ENCODE peak calls at places on chromosome 10, in four cellular contexts. H, Z, P and Q are unnamed samples.

GRCh38 chr10:60732240-60733188 is 45.8 kb upstream of the CDK1 start:
- DNase-seq in H (peak), Z (peak), P (peak), Q (peak)

GRCh38 chr10:24706479-24707118 is 17.1 kb downstream of the ARHGAP21 start:
- DNase-seq in H (peak), Z (peak), P (peak), Q (peak)

GRCh38 chr10:37682617-37683016 is 174.8 kb downstream of the ZNF248 start:
- DNase-seq in H (no peak), Z (no peak), P (no peak), Q (no peak)

GRCh38 chr10:119655566-119656001 is 4.4 kb downstream of the BAG3 start:
- DNase-seq in H (peak), Z (peak), P (peak), Q (peak)

GRCh38 chr10:99532687-99533495 is at the start of gene NKX2-3:
- DNase-seq in H (peak), Z (no peak), P (no peak), Q (peak)

GRCh38 chr10:103859161-103860141 is 4.1 kb upstream of the SH3PXD2A start:
- DNase-seq in H (peak), Z (peak), P (no peak), Q (peak)

GRCh38 chr10:118807512-118808305 is 52.9 kb upstream of the CACUL1 start:
- DNase-seq in H (no peak), Z (no peak), P (peak), Q (no peak)

GRCh38 chr10:73296946-73297345 is 44.5 kb upstream of the MRPS16 start:
- DNase-seq in H (no peak), Z (no peak), P (no peak), Q (no peak)

GRCh38 chr10:8912108-8912507 is 857.6 kb downstream of the GATA3 start:
- DNase-seq in H (no peak), Z (no peak), P (no peak), Q (no peak)

GRCh38 chr10:77715081-77715480 is 77.5 kb upstream of the KCNMA1 start:
- DNase-seq in H (no peak), Z (no peak), P (no peak), Q (peak)

GRCh38 chr10:76309744-76310441 is 878.5 kb downstream of the LRMDA start:
- DNase-seq in H (no peak), Z (no peak), P (no peak), Q (no peak)

GRCh38 chr10:24385776-24386175 is 176.8 kb downstream of the KIAA1217 start:
- DNase-seq in H (peak), Z (peak), P (no peak), Q (no peak)

GRCh38 chr10:116056445-116057293 is 216.3 kb downstream of the GFRA1 start:
- DNase-seq in H (no peak), Z (no peak), P (no peak), Q (no peak)

GRCh38 chr10:129102906-129103693 is 363.9 kb upstream of the MGMT start:
- DNase-seq in H (no peak), Z (no peak), P (no peak), Q (no peak)

GRCh38 chr10:48224979-48225560 is 49.4 kb downstream of the FRMPD2 start:
- DNase-seq in H (peak), Z (no peak), P (no peak), Q (no peak)

GRCh38 chr10:76583711-76584161 is 1053.9 kb downstream of the KCNMA1 start:
- DNase-seq in H (no peak), Z (peak), P (peak), Q (peak)

GRCh38 chr10:130455791-130456190 is 319.6 kb downstream of the GLRX3 start:
- DNase-seq in H (peak), Z (no peak), P (no peak), Q (no peak)

GRCh38 chr10:75211007-75211735 is 575 bp downstream of the VDAC2 start:
- DNase-seq in H (peak), Z (peak), P (peak), Q (peak)

GRCh38 chr10:15542817-15543216 is 171.7 kb upstream of the FAM171A1 start:
- DNase-seq in H (no peak), Z (no peak), P (no peak), Q (no peak)

GRCh38 chr10:18611168-18611567 is 40.2 kb downstream of the NSUN6 start:
- DNase-seq in H (no peak), Z (no peak), P (no peak), Q (no peak)

GRCh38 chr10:93352638-93353383 is 129.3 kb downstream of the MYOF start:
- DNase-seq in H (no peak), Z (no peak), P (no peak), Q (peak)

GRCh38 chr10:70232155-70232858 is 922 bp downstream of the PPA1 start:
- DNase-seq in H (peak), Z (peak), P (peak), Q (peak)

GRCh38 chr10:29183304-29183918 is 105.5 kb upstream of the LYZL1 start:
- DNase-seq in H (no peak), Z (no peak), P (no peak), Q (no peak)

GRCh38 chr10:86169506-86170254 is 196.9 kb downstream of the GRID1 start:
- DNase-seq in H (no peak), Z (no peak), P (no peak), Q (no peak)

GRCh38 chr10:124995605-124996004 is 53.7 kb downstream of the ZRANB1 start:
- DNase-seq in H (peak), Z (no peak), P (no peak), Q (no peak)

GRCh38 chr10:124992462-124993344 is 50.8 kb downstream of the ZRANB1 start:
- DNase-seq in H (peak), Z (peak), P (no peak), Q (no peak)

GRCh38 chr10:124994573-124995473 is 52.9 kb downstream of the ZRANB1 start:
- DNase-seq in H (peak), Z (no peak), P (no peak), Q (no peak)

GRCh38 chr10:124993345-124993708 is 51.4 kb downstream of the ZRANB1 start:
- DNase-seq in H (no peak), Z (no peak), P (no peak), Q (no peak)

GRCh38 chr10:124993728-124994451 is 52.0 kb downstream of the ZRANB1 start:
- DNase-seq in H (peak), Z (no peak), P (no peak), Q (no peak)
- H3K27ac ChIP-seq in H (no peak), Z (no peak), P (no peak), Q (peak)

GRCh38 chr10:114121031-114121430 is 53.0 kb downstream of the CCDC186 start:
- DNase-seq in H (no peak), Z (no peak), P (no peak), Q (no peak)
- TF ChIP-seq CTCF in H (no peak), Z (peak), P (peak), Q (no peak)

GRCh38 chr10:80474920-80475319 is 20.8 kb downstream of the TSPAN14 start:
- DNase-seq in H (no peak), Z (no peak), P (no peak), Q (no peak)
- H3K27ac ChIP-seq in H (peak), Z (peak), P (peak), Q (peak)

DNA sequence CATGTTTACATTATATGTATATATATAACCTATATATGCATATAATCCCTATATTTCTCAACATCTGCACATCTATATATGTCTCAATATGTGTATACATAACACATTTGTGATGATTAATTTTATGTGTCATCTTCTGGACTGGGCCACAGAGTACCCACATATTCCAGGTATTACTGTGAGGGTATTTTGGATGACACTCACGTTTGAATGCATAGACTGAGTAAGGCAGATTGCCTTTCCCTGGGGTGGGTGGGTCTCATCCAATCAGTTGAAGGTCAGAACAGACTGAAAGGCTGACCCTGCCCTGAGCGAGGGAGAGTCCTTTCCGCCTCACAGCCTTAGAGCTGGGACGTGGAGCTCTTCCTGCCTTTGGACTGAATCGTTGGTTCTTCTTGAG is 295.2 kb upstream of the PFKP start:
- DNase-seq in H (no peak), Z (no peak), P (no peak), Q (no peak)
- TF ChIP-seq CTCF in H (no peak), Z (no peak), P (no peak), Q (no peak)

GRCh38 chr10:7702288-7702812 is 766 bp upstream of the ITIH2 start:
- DNase-seq in H (no peak), Z (no peak), P (no peak), Q (no peak)
- H3K27ac ChIP-seq in H (no peak), Z (no peak), P (no peak), Q (no peak)

DNA sequence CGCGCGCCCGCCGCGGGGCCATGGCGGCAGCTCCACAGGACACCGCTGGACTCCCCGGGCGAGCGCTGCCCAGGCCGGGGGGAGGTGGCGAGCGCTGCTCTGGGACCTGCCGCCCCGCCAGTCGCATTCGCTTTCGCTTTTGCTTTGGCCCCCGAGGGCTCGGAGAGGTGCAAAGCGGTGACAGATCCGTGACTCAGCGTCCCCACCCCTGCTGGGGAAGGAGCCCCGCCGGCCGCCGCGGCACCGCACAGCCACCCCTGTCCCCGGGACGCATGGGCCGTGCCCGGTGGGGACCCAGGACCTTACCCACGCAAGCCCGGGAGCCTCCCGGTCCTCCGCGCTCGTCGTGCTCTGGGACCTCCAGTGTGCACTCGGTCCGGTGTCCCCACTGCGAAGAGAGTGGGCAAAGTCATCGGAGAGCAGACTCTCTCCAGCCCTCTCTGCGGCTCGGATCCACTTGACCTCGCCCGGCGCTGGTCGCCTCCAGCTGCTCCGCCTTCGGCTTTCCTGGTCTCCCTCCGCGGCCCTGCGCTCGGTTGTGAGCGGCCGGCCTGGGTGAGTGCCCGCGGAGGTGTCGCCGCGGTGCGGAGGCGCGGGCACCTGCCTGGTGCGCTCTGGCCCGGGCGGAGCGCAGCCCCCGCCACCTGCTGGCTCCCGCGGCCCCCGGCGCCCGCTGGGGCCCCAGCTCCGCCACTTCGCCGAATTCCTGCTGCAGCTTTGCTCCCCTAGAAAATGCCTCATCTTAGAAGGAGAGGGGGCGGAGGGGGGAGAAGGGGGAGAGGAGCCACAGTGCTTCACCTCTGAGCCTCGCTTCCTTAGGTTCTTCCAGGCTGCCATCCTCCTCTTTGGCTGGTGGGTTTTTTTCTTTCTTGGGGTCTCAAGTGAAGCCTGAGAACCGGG is at the start of gene IL15RA:
- DNase-seq in H (peak), Z (peak), P (peak), Q (peak)
- TF ChIP-seq CTCF in H (no peak), Z (no peak), P (no peak), Q (peak)

GRCh38 chr10:80470266-80470665 is 16.2 kb downstream of the TSPAN14 start:
- DNase-seq in H (no peak), Z (no peak), P (no peak), Q (no peak)
- H3K27ac ChIP-seq in H (no peak), Z (peak), P (peak), Q (peak)

DNA sequence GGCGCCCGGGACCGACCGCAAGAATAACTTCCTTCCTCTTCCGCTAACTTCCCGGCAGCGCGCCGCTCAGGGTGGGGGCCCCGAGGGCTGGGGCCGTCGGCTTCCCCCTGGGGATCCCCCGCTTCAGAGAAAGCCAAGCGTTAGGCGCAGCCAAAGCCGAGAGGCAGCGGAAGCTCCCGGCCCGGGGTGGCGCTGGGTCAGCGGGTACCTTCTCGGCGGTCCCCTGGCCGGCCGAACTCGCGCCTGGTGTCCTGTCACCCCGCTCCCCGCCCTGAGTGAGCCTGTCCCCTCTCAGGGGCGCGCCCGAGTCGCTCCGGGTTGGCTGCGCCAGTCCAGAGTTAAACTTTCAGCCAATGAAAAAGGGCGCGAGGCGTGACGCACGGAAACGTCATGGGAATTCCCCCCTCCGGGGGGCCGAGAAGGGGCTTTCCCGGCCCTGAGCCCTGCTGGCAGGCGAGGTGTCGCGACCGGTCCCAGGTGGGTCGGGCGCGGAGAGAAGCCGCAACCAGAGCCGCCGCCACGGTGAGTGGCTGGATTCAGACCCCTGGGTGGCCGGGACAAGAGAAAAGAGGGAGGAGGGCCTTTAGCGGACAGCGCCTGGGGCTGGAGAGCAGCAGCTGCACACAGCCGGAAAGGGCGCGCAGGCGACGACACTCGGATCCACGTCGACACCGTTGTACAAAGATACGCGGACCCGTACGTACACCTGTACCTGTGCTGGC is 1.3 kb upstream of the NFKB2 start:
- DNase-seq in H (peak), Z (peak), P (peak), Q (peak)
- TF ChIP-seq CTCF in H (peak), Z (no peak), P (peak), Q (peak)